ENCODE peak calls at places on chromosomes 1 and 21, in four cellular contexts. U is GM19239, J is lower lobe of right lung, V is activated T-cell treated with anti-CD3 and anti-CD28 coated beads for 24 hours. Z is an unnamed sample.
A peak's percentile ranks its signal among the peaks of the same experiment; 100 is the strongest.

GRCh38 chr21:38250991-38251418 is 5.8 kb upstream of the KCNJ15 start:
- DNase-seq in V (no peak), U (no peak), J (no peak), Z (no peak)

GRCh38 chr1:115880981-115881672 is 40.2 kb upstream of the NHLH2 start:
- DNase-seq in U (no peak), V (no peak), J (no peak), Z (no peak)

GRCh38 chr1:41102208-41102607 is 80.7 kb upstream of the SLFNL1 start:
- DNase-seq in J (peak; percentile 79), V (no peak), U (no peak), Z (peak; percentile 82)

GRCh38 chr1:24048205-24048869 is 63.6 kb downstream of the MYOM3 start:
- DNase-seq in V (no peak), U (no peak), J (no peak), Z (no peak)

GRCh38 chr1:15974855-15975254 is 1.0 kb downstream of the ZBTB17 start:
- DNase-seq in V (no peak), J (no peak), U (no peak), Z (no peak)

GRCh38 chr1:20962576-20963258 is 175.6 kb upstream of the HP1BP3 start:
- DNase-seq in U (no peak), J (no peak), V (no peak), Z (no peak)

GRCh38 chr21:32914424-32915070 is 111.2 kb upstream of the OLIG2 start:
- DNase-seq in J (no peak), U (no peak), V (no peak), Z (no peak)

GRCh38 chr1:113669988-113670387 is 89.3 kb downstream of the PHTF1 start:
- DNase-seq in J (no peak), V (no peak), U (no peak), Z (no peak)

GRCh38 chr21:36661511-36662309 is 37.2 kb upstream of the SIM2 start:
- DNase-seq in V (no peak), U (no peak), J (no peak), Z (no peak)

GRCh38 chr1:215797859-215798258 is 230.8 kb downstream of the KCTD3 start:
- DNase-seq in U (no peak), V (no peak), J (no peak), Z (no peak)

GRCh38 chr1:177346960-177347359 is 176.2 kb downstream of the BRINP2 start:
- DNase-seq in U (no peak), V (no peak), J (no peak), Z (no peak)

GRCh38 chr1:25022361-25023189 is 92.5 kb upstream of the RUNX3 start:
- DNase-seq in J (peak; percentile 83), U (peak; percentile 62), V (peak; percentile 91), Z (peak; percentile 85)

GRCh38 chr21:46660505-46660904 is 25.0 kb downstream of the PRMT2 start:
- DNase-seq in U (no peak), J (no peak), V (no peak), Z (no peak)

GRCh38 chr1:181318858-181319235 is 164.5 kb upstream of the CACNA1E start:
- DNase-seq in J (no peak), V (no peak), U (no peak), Z (no peak)

GRCh38 chr1:11648732-11649158 is 5.5 kb downstream of the FBXO2 start:
- DNase-seq in U (no peak), V (peak; percentile 26), J (peak; percentile 66), Z (no peak)